ENCODE peak calls at places on chromosome X, in seven cellular contexts. G is retina; L is activated T-helper 1 cell treated with anti-CD3 and anti-CD28 coated beads, Interleukin-12 subunit alpha, Interleukin-12 subunit beta, Interleukin-2, Interleukin-4 antibody, amounts not matched to agents 30 ng/mL and 10 ng/mL and 1 ng/mL, durations not matched to agents 14 hours and 24 hours and 36 hours; A is MV-4-11; J is iPS DF 6.9; Q is T-helper 2 cell; D is NCI-H1417. T is an unnamed sample.

GRCh38 chrX:9928083-9928482 is 39.1 kb upstream of the CLDN34 start:
- DNase-seq in G (peak; percentile 46), L (no peak), A (no peak), J (peak; percentile 76), Q (no peak), D (peak; percentile 48), T (no peak)

GRCh38 chrX:144722307-144722706 is 525.0 kb upstream of the SPANXN1 start:
- DNase-seq in G (no peak), L (no peak), A (no peak), J (no peak), Q (no peak), D (no peak), T (no peak)

GRCh38 chrX:10395179-10395578 is 225.2 kb downstream of the MID1 start:
- DNase-seq in G (no peak), L (no peak), A (peak; percentile 36), J (no peak), Q (no peak), D (no peak), T (no peak)

GRCh38 chrX:72025236-72025770 is 106.4 kb downstream of the RTL5 start:
- DNase-seq in G (no peak), L (no peak), A (no peak), J (no peak), Q (no peak), D (no peak), T (no peak)

GRCh38 chrX:136456133-136456532 is 31.6 kb upstream of the BRS3 start:
- DNase-seq in G (no peak), L (no peak), A (no peak), J (no peak), Q (no peak), D (no peak), T (no peak)

GRCh38 chrX:23392195-23392594 is 57.5 kb downstream of the PTCHD1 start:
- DNase-seq in G (no peak), L (no peak), A (no peak), J (no peak), Q (no peak), D (no peak), T (no peak)

GRCh38 chrX:153643431-153644351 is 3.3 kb upstream of the DUSP9 start:
- DNase-seq in G (no peak), L (no peak), A (no peak), J (no peak), Q (no peak), D (no peak), T (no peak)

GRCh38 chrX:47202877-47203276 is 9.2 kb downstream of the UBA1 start:
- DNase-seq in G (no peak), L (no peak), A (no peak), J (no peak), Q (no peak), D (no peak), T (no peak)

GRCh38 chrX:13341491-13342101 is 21.7 kb upstream of the ATXN3L start:
- DNase-seq in G (no peak), L (no peak), A (no peak), J (no peak), Q (no peak), D (no peak), T (no peak)

GRCh38 chrX:65595460-65595876 is 60.9 kb upstream of the LAS1L start:
- DNase-seq in G (peak; percentile 79), L (peak; percentile 83), A (peak; percentile 94), J (peak; percentile 72), Q (peak; percentile 86), D (peak; percentile 41), T (peak; percentile 89)

GRCh38 chrX:54950730-54951375 is 30.2 kb downstream of the TRO start:
- DNase-seq in G (no peak), L (no peak), A (no peak), J (no peak), Q (no peak), D (peak; percentile 68), T (no peak)

GRCh38 chrX:72097081-72097480 is 34.6 kb downstream of the RTL5 start:
- DNase-seq in G (no peak), L (no peak), A (peak; percentile 72), J (no peak), Q (no peak), D (no peak), T (no peak)

GRCh38 chrX:75893281-75893680 is 108.2 kb upstream of the MAGEE2 start:
- DNase-seq in G (no peak), L (no peak), A (no peak), J (no peak), Q (no peak), D (no peak), T (no peak)

GRCh38 chrX:101274198-101274597 is 16.9 kb downstream of the TAF7L start:
- DNase-seq in G (no peak), L (no peak), A (no peak), J (no peak), Q (no peak), D (no peak), T (no peak)

GRCh38 chrX:40012039-40012799 is 85.5 kb downstream of the BCOR start:
- DNase-seq in G (peak; percentile 68), L (no peak), A (no peak), J (no peak), Q (no peak), D (peak; percentile 85), T (peak; percentile 21)

GRCh38 chrX:131394384-131394783 is 105.3 kb upstream of the IGSF1 start:
- DNase-seq in G (no peak), L (no peak), A (no peak), J (no peak), Q (no peak), D (no peak), T (no peak)

GRCh38 chrX:112968351-112969133 is 127.9 kb upstream of the AMOT start:
- DNase-seq in G (no peak), L (no peak), A (no peak), J (no peak), Q (no peak), D (no peak), T (no peak)

T was measured in stimulated activated naive B cell treated with anti-CD40 and anti-IgM and Interleukin-4, amounts not matched to agents 10 μg/mL and 1 μg/mL and 100 μg/mL, for 72 hours.